ENCODE peak calls at places on chromosomes 2 and 18, in eight cellular contexts. M is stimulated activated effector memory CD8-positive, alpha-beta T cell treated with anti-CD3 and anti-CD28 coated beads, Interleukin-12 subunit alpha, Interleukin-12 subunit beta, amount 100 ng/mL, for 72 hours; Y is DND-41; J is EL; L is astrocyte of the cerebellum; W is activated CD4-positive, alpha-beta T cell treated with anti-CD3 and anti-CD28 coated beads for 4 hours; P is COR-L47; D is ELR. S is an unnamed sample.

GRCh38 chr2:133561045-133561852 is 7.0 kb downstream of the NCKAP5 start:
- DNase-seq in W (no peak), J (peak), Y (no peak), M (no peak), L (peak), P (no peak), D (peak), S (peak)

GRCh38 chr2:3007135-3007534 is 370.5 kb downstream of the EIPR1 start:
- DNase-seq in M (no peak), P (no peak), D (no peak), W (no peak), Y (no peak), J (no peak), L (no peak), S (no peak)

GRCh38 chr18:11324510-11324909 is 175.1 kb upstream of the PIEZO2 start:
- DNase-seq in L (no peak), M (no peak), J (peak), D (peak), W (no peak), P (no peak), Y (no peak), S (no peak)

GRCh38 chr2:12437144-12437543 is 279.6 kb upstream of the TRIB2 start:
- DNase-seq in W (no peak), D (no peak), Y (no peak), M (no peak), J (no peak), L (no peak), P (no peak), S (no peak)

GRCh38 chr2:216571909-216572513 is 61.2 kb upstream of the IGFBP2 start:
- DNase-seq in Y (no peak), M (no peak), L (no peak), P (no peak), J (no peak), W (no peak), D (no peak), S (no peak)

GRCh38 chr2:94986392-94986963 is 39.0 kb upstream of the MAL start:
- DNase-seq in W (no peak), P (peak), M (no peak), J (peak), Y (peak), D (peak), L (peak), S (peak)

GRCh38 chr2:109563980-109564550 is 49.7 kb downstream of the SEPTIN10 start:
- DNase-seq in P (no peak), W (no peak), L (no peak), D (no peak), M (no peak), J (no peak), Y (no peak), S (no peak)

GRCh38 chr2:99822487-99823218 is 319.7 kb downstream of the AFF3 start:
- DNase-seq in W (no peak), L (no peak), Y (no peak), J (no peak), D (no peak), M (no peak), P (no peak), S (no peak)

GRCh38 chr2:240510513-240511210 is 47.1 kb downstream of the ANKMY1 start:
- DNase-seq in Y (no peak), P (no peak), M (peak), L (no peak), J (no peak), D (no peak), W (no peak), S (no peak)

GRCh38 chr2:37886745-37887144 is 38.3 kb upstream of the RMDN2 start:
- DNase-seq in W (no peak), J (peak), Y (no peak), D (peak), L (peak), M (no peak), P (no peak), S (peak)

GRCh38 chr2:175154670-175155082 is 13.3 kb downstream of the ATF2 start:
- DNase-seq in M (peak), W (no peak), Y (no peak), J (peak), L (peak), D (peak), P (no peak), S (peak)

GRCh38 chr2:40546792-40547191 is 94.9 kb upstream of the SLC8A1 start:
- DNase-seq in L (no peak), Y (no peak), D (no peak), J (no peak), P (no peak), M (no peak), W (no peak), S (no peak)

GRCh38 chr18:57748770-57749603 is 54.1 kb downstream of the ATP8B1 start:
- DNase-seq in D (peak), P (peak), W (no peak), Y (no peak), L (peak), M (no peak), J (peak), S (peak)

GRCh38 chr2:42835577-42836371 is 43.4 kb upstream of the HAAO start:
- DNase-seq in L (peak), W (no peak), P (no peak), J (peak), Y (no peak), D (peak), M (no peak), S (peak)

GRCh38 chr2:121036226-121036692 is 248.7 kb downstream of the TFCP2L1 start:
- DNase-seq in L (no peak), P (peak), W (no peak), J (no peak), Y (no peak), M (no peak), D (no peak), S (no peak)

GRCh38 chr2:203453858-203454451 is 81.1 kb downstream of the RAPH1 start:
- DNase-seq in D (peak), L (peak), P (no peak), M (no peak), Y (peak), J (peak), W (peak), S (peak)

GRCh38 chr2:196233808-196234501 is 62.6 kb upstream of the STK17B start:
- DNase-seq in J (no peak), P (no peak), D (peak), M (no peak), L (no peak), Y (peak), W (no peak), S (no peak)

GRCh38 chr2:44342854-44343253 is 18.4 kb downstream of the PREPL start:
- DNase-seq in P (peak), L (no peak), J (no peak), D (peak), M (no peak), Y (peak), W (no peak), S (no peak)

GRCh38 chr2:147424766-147425165 is 420.1 kb upstream of the ACVR2A start:
- DNase-seq in W (no peak), L (no peak), Y (no peak), D (no peak), J (no peak), M (no peak), P (no peak), S (no peak)

GRCh38 chr2:145006957-145007672 is 487.2 kb upstream of the ZEB2 start:
- DNase-seq in L (peak), M (no peak), W (no peak), D (peak), P (no peak), Y (no peak), J (peak), S (peak)

GRCh38 chr2:47339745-47340541 is 63.0 kb upstream of the MSH2 start:
- DNase-seq in M (no peak), J (peak), L (no peak), W (no peak), Y (no peak), D (peak), P (peak), S (peak)

GRCh38 chr18:50128506-50129271 is 66.3 kb downstream of the MYO5B start:
- DNase-seq in W (no peak), J (no peak), Y (no peak), M (no peak), D (no peak), L (no peak), P (peak), S (no peak)

GRCh38 chr18:7567487-7568425 is 640 bp downstream of the PTPRM start:
- DNase-seq in L (no peak), M (peak), D (peak), Y (no peak), J (peak), P (peak), W (no peak), S (peak)

S was measured in brain microvascular endothelial cell.